ENCODE peak calls at places on chromosomes 11 and 22, in six cellular contexts. K is heart left ventricle, H is sigmoid colon, Z is ovary, I is tibial nerve, S is transverse colon. P is an unnamed sample.

GRCh38 chr11:1567721-1568100 is 4.4 kb downstream of the DUSP8 start:
- DNase-seq in K (no peak), H (no peak), Z (no peak), I (no peak), S (no peak), P (no peak)

GRCh38 chr11:125224391-125225015 is 60.0 kb downstream of the PKNOX2 start:
- DNase-seq in K (no peak), H (peak; percentile 68), Z (peak; percentile 66), I (peak; percentile 37), S (no peak), P (peak; percentile 68)

GRCh38 chr11:66291706-66292542 is at the start of gene TMEM151A:
- DNase-seq in K (no peak), H (no peak), Z (no peak), I (no peak), S (no peak), P (no peak)

GRCh38 chr22:33105501-33105911 is 47.3 kb upstream of the SYN3 start:
- DNase-seq in K (no peak), H (no peak), Z (no peak), I (no peak), S (no peak), P (no peak)

GRCh38 chr11:94740975-94741707 is 27.0 kb upstream of the AMOTL1 start:
- DNase-seq in K (no peak), H (peak; percentile 74), Z (peak; percentile 67), I (no peak), S (no peak), P (peak; percentile 15)

GRCh38 chr11:95426823-95427462 is 195.9 kb upstream of the SESN3 start:
- DNase-seq in K (no peak), H (no peak), Z (no peak), I (no peak), S (no peak), P (no peak)

GRCh38 chr22:47375621-47376321 is 613.3 kb downstream of the TBC1D22A start:
- DNase-seq in K (peak; percentile 13), H (peak; percentile 36), Z (peak; percentile 12), I (no peak), S (no peak), P (no peak)

GRCh38 chr11:96134622-96135021 is 208.4 kb downstream of the MAML2 start:
- DNase-seq in K (no peak), H (no peak), Z (no peak), I (no peak), S (no peak), P (no peak)

GRCh38 chr11:11572386-11572785 is 49.4 kb downstream of the GALNT18 start:
- DNase-seq in K (no peak), H (peak; percentile 66), Z (no peak), I (no peak), S (no peak), P (no peak)

GRCh38 chr11:105236631-105237030 is 97.1 kb upstream of the CARD18 start:
- DNase-seq in K (no peak), H (no peak), Z (no peak), I (no peak), S (no peak), P (no peak)

GRCh38 chr11:77547863-77548551 is 41.7 kb upstream of the AQP11 start:
- DNase-seq in K (no peak), H (no peak), Z (no peak), I (no peak), S (peak; percentile 30), P (peak; percentile 51)

GRCh38 chr11:21541226-21541625 is 651.7 kb upstream of the ANO5 start:
- DNase-seq in K (no peak), H (no peak), Z (no peak), I (no peak), S (no peak), P (no peak)

GRCh38 chr11:124746621-124747243 is 5.3 kb downstream of the VSIG2 start:
- DNase-seq in K (peak; percentile 69), H (no peak), Z (peak; percentile 59), I (no peak), S (peak; percentile 94), P (peak; percentile 62)

DNA sequence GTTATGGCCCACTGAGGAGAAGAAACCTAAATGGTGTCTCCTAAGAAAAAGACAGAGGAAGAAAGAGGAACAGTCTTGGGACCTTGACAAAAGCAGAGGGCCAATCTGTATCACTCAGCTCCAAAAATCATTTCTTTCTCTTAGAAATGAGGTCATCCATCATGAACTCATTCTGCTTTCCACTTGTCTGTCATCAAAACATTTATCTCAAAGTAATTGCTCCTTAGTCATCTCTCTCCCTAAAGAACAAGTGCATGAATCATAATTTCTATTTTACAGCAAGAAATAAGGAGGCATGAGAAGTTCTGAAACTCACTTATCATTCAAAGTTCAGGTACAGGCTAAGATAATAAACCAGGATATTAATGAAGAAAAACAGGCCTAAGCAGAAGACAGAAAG is 375.6 kb downstream of the KCNA4 start:
- DNase-seq in K (no peak), H (no peak), Z (no peak), I (no peak), S (no peak), P (no peak)
- H3K27ac ChIP-seq in K (no peak overlapping the region), H (no peak overlapping the region), Z (no peak overlapping the region), I (no peak overlapping the region), S (no peak overlapping the region), P (no peak overlapping the region)

GRCh38 chr11:92885600-92885999 is 83.9 kb upstream of the MTNR1B start:
- DNase-seq in K (no peak), H (no peak), Z (no peak), I (no peak), S (no peak), P (no peak)
- TF ChIP-seq CTCF in K (no peak), H (no peak), Z (no peak), I (no peak), S (no peak), P (no peak)

GRCh38 chr11:2943711-2944118 is 14.5 kb upstream of the PHLDA2 start:
- DNase-seq in K (no peak), H (no peak), Z (no peak), I (no peak), S (peak; percentile 72), P (no peak)

GRCh38 chr11:2942447-2942846 is 13.2 kb upstream of the PHLDA2 start:
- DNase-seq in K (no peak), H (no peak), Z (no peak), I (no peak), S (no peak), P (no peak)

GRCh38 chr11:2944530-2944929 is 15.3 kb upstream of the PHLDA2 start:
- DNase-seq in K (no peak), H (no peak), Z (no peak), I (no peak), S (no peak), P (no peak)

GRCh38 chr11:2940930-2941821 is 12.0 kb upstream of the PHLDA2 start:
- DNase-seq in K (no peak), H (peak; percentile 67), Z (no peak), I (no peak), S (peak; percentile 70), P (no peak)

DNA sequence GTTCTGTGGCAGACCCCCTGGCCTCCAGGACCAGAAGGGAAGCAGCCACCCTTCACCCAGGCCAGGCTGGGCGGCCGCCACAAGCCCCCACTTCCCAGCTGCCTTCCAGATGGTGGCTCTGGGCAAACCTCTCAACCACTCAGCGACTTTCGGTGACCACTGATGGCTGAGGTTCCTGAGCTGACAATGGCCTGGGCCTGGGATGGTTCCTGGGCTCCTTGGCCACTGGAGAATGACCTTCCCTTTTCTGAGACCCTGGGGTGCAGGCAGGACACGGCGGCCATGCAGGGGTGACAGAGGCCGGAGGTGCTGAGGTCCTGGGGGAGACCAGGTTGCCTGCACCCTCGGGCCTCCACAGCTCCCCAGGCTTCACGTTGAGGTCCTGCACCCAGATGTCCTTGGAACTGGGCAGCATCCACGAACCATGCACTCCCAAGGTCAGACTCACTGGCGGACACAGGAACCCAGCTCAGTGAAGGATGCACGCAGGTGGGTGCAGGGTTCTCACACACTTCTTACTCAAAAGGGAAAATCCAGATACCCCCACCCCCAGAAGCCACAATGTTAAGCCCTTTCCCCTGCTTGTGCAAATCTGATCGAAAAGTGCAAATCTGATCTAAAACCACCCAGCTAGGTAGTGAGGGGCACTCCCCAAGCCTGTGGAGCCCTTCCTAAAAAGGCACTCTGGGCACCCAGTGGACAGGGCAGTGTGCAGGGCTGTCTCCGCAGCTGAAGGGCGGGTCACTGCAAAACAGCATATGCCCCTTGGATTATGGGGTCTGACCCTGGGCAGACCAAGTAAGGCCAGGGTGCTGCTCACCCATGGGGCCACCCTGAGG is 13.9 kb upstream of the PHLDA2 start:
- DNase-seq in K (no peak), H (no peak), Z (no peak), I (no peak), S (no peak), P (no peak)
- TF ChIP-seq POLR2A in K (no peak), H (no peak), Z (no peak), I (no peak), S (no peak), P (no peak)

DNA sequence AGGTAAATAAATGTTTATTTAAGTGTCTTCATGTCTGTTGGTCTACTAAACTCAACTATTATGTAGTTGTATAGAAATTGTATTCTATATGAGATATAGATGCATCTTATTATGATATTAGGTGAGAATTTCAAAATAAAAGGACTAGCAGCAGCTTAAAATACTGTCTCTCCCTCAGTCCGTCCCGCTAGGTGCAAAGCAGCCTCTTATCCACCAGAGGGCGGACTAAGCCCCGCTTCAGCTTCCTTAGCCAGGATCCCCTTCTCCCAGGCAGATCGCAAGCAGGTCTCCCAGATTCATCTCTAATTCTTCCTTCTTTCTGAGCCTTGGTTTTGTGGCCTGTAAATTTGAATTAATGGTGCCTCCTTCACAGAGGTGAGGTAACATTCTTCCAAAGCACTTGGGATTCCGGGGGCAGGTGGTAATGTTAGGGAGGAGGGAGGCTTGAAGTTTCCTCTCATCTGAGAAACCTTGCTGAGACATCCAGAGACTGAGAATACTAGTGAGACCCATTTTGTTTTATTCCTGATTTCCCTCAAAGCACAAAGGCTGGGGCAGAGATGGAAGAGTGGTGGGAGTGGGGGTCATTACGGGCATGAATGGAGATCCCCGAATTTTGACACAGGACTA is 13.5 kb upstream of the INSC start:
- DNase-seq in K (peak; percentile 54), H (peak; percentile 81), Z (peak; percentile 40), I (peak; percentile 31), S (peak; percentile 73), P (peak; percentile 73)
- H3K27ac ChIP-seq in K (no peak overlapping the region), H (no peak overlapping the region), Z (no peak overlapping the region), I (no peak overlapping the region), S (no peak overlapping the region), P (no peak overlapping the region)

GRCh38 chr22:20552913-20553401 is 45.5 kb downstream of the MED15 start:
- DNase-seq in K (no peak), H (peak; percentile 67), Z (no peak), I (no peak), S (no peak), P (no peak)

GRCh38 chr22:20553947-20554741 is 46.7 kb downstream of the MED15 start:
- DNase-seq in K (no peak), H (peak; percentile 61), Z (no peak), I (no peak), S (no peak), P (no peak)

GRCh38 chr22:20550851-20551744 is 43.7 kb downstream of the MED15 start:
- DNase-seq in K (no peak), H (peak; percentile 83), Z (peak; percentile 72), I (no peak), S (no peak), P (peak; percentile 40)

GRCh38 chr22:20551805-20552449 is 44.5 kb downstream of the MED15 start:
- DNase-seq in K (peak; percentile 59), H (peak; percentile 79), Z (peak; percentile 42), I (no peak), S (no peak), P (no peak)

GRCh38 chr22:20552450-20552894 is 45.1 kb downstream of the MED15 start:
- DNase-seq in K (peak; percentile 91), H (peak; percentile 96), Z (peak; percentile 75), I (peak; percentile 78), S (peak; percentile 52), P (peak; percentile 83)
- TF ChIP-seq CTCF in K (no peak), H (no peak), Z (no peak), I (no peak), S (no peak), P (no peak)

GRCh38 chr11:9759519-9760179 is 95.8 kb downstream of the SWAP70 start:
- DNase-seq in K (peak; percentile 93), H (peak; percentile 94), Z (peak; percentile 57), I (peak; percentile 79), S (peak; percentile 86), P (peak; percentile 65)
- TF ChIP-seq POLR2A in K (no peak), H (no peak), Z (no peak), I (no peak), S (peak; percentile 27), P (no peak)